ENCODE peak calls at places on chromosomes 6 and 20, in ten cellular contexts. C, S, Q, T, L, N, P, Z, U and W are unnamed samples. For H3K27me3 and H3K9me3, the result is how much of the 10 kb centered on the place peaks cover.

GRCh38 chr6:37155394-37156312 is 14.3 kb upstream of the PIM1 start:
- ATAC-seq in Q (peak), Z (no peak), T (peak), L (peak), S (peak), U (peak), P (peak), N (peak), C (no peak), W (no peak)

GRCh38 chr20:10560681-10561080 is 113.1 kb downstream of the JAG1 start:
- ATAC-seq in L (no peak), N (no peak), P (no peak), Z (no peak), S (no peak), U (no peak), Q (no peak), T (no peak), C (no peak), W (no peak)

GRCh38 chr20:54078296-54078695 is 7.9 kb upstream of the BCAS1 start:
- ATAC-seq in S (no peak), Z (no peak), C (no peak), U (no peak), N (no peak), L (no peak), Q (no peak), T (no peak), P (no peak), W (no peak)

GRCh38 chr6:3887150-3887700 is 38.1 kb downstream of the FAM50B start:
- ATAC-seq in N (peak), S (peak), L (peak), C (no peak), Z (no peak), Q (no peak), T (peak), U (no peak), P (peak), W (no peak)

GRCh38 chr6:35024601-35025054 is 116.5 kb downstream of the TCP11 start:
- ATAC-seq in U (no peak), P (peak), N (no peak), T (peak), Q (peak), S (peak), Z (peak), L (peak), C (peak), W (peak)

GRCh38 chr6:159445351-159445750 is 247.7 kb downstream of the SOD2 start:
- ATAC-seq in P (no peak), T (no peak), Z (no peak), Q (no peak), U (no peak), N (no peak), L (no peak), C (no peak), S (no peak), W (no peak)

GRCh38 chr6:111646942-111647341 is 41.3 kb upstream of the TRAF3IP2 start:
- ATAC-seq in C (no peak), U (no peak), Z (peak), L (no peak), S (no peak), Q (peak), T (peak), P (no peak), N (no peak), W (peak)

GRCh38 chr6:32113386-32114352 is 4.5 kb upstream of the TNXB start:
- ATAC-seq in U (no peak), T (peak), P (peak), N (peak), Q (peak), C (peak), L (no peak), Z (peak), S (peak), W (peak)

GRCh38 chr6:43185391-43185790 is 3.4 kb downstream of the CUL9 start:
- ATAC-seq in P (no peak), T (no peak), N (no peak), C (no peak), U (peak), S (no peak), L (no peak), Q (no peak), Z (no peak), W (no peak)

GRCh38 chr6:139981810-139982550 is 607.5 kb upstream of the CITED2 start:
- ATAC-seq in P (peak), L (peak), S (peak), N (no peak), Q (peak), U (peak), T (peak), Z (peak), C (no peak), W (no peak)

GRCh38 chr6:140344149-140344913 is 969.9 kb upstream of the CITED2 start:
- ATAC-seq in P (no peak), C (no peak), Q (no peak), Z (no peak), L (no peak), S (no peak), U (no peak), T (peak), N (no peak), W (no peak)

GRCh38 chr20:44083220-44083933 is 103.6 kb downstream of the JPH2 start:
- ATAC-seq in Q (no peak), C (no peak), P (no peak), N (no peak), S (no peak), U (no peak), L (no peak), Z (no peak), T (no peak), W (no peak)

GRCh38 chr20:1912056-1912455 is 16.8 kb downstream of the SIRPA start:
- ATAC-seq in N (no peak), S (no peak), L (no peak), U (no peak), Q (no peak), Z (no peak), P (no peak), T (no peak), C (no peak), W (no peak)

GRCh38 chr6:124054034-124054433 is 250.4 kb downstream of the NKAIN2 start:
- ATAC-seq in Z (no peak), Q (no peak), S (no peak), P (no peak), U (no peak), C (no peak), T (no peak), N (no peak), L (peak), W (no peak)

GRCh38 chr6:119314894-119315272 is 34.7 kb downstream of the MAN1A1 start:
- ATAC-seq in L (no peak), P (no peak), N (no peak), Z (no peak), U (peak), T (peak), C (no peak), S (no peak), Q (no peak), W (no peak)

GRCh38 chr6:110979565-110980096 is 2.2 kb upstream of the RPF2 start:
- ATAC-seq in Z (no peak), Q (no peak), T (no peak), U (no peak), S (no peak), N (no peak), C (no peak), P (no peak), L (no peak), W (no peak)

GRCh38 chr6:169189686-169190085 is 64.0 kb downstream of the THBS2 start:
- ATAC-seq in U (no peak), L (no peak), C (no peak), Z (peak), Q (no peak), P (peak), N (no peak), T (no peak), S (no peak), W (peak)

GRCh38 chr6:81383472-81383871 is 369.0 kb downstream of the TENT5A start:
- ATAC-seq in U (no peak), L (no peak), S (no peak), N (no peak), C (no peak), Z (no peak), T (no peak), P (no peak), Q (no peak), W (no peak)

GRCh38 chr6:88985901-88986300 is 22.5 kb upstream of the RNGTT start:
- ATAC-seq in Q (no peak), S (peak), C (no peak), T (no peak), Z (no peak), U (no peak), N (peak), L (peak), P (no peak), W (no peak)

GRCh38 chr20:12111431-12112088 is 193.9 kb downstream of the BTBD3 start:
- ATAC-seq in Q (no peak), C (no peak), Z (no peak), L (no peak), U (no peak), T (no peak), S (no peak), N (no peak), P (no peak), W (no peak)

GRCh38 chr20:9409981-9410380 is 104.4 kb upstream of the LAMP5 start:
- ATAC-seq in Z (no peak), T (peak), N (no peak), Q (no peak), S (no peak), U (no peak), P (no peak), L (no peak), C (no peak), W (no peak)

GRCh38 chr6:36914227-36914794 is 28.6 kb downstream of the C6orf89 start:
- ATAC-seq in P (peak), Z (no peak), L (peak), C (peak), Q (peak), U (no peak), T (peak), N (peak), S (peak), W (no peak)

GRCh38 chr6:11685411-11686093 is 93.1 kb downstream of the ADTRP start:
- ATAC-seq in U (no peak), P (peak), N (no peak), S (no peak), Z (no peak), C (peak), T (peak), Q (no peak), L (no peak), W (no peak)

GRCh38 chr6:100202417-100203194 is 208.6 kb upstream of the MCHR2 start:
- ATAC-seq in S (no peak), U (no peak), Z (peak), Q (peak), N (no peak), P (no peak), T (peak), L (no peak), C (peak), W (peak)

GRCh38 chr6:25112207-25112874 is 166.8 kb upstream of the CARMIL1 start:
- ATAC-seq in N (no peak), Z (no peak), T (no peak), C (no peak), P (peak), U (no peak), L (no peak), S (no peak), Q (no peak), W (no peak)

GRCh38 chr6:121651420-121651819 is 216.0 kb downstream of the GJA1 start:
- ATAC-seq in T (peak), U (peak), C (no peak), Z (peak), L (no peak), S (no peak), P (peak), Q (no peak), N (no peak), W (peak)

GRCh38 chr20:34514897-34515483 is 1.2 kb upstream of the DYNLRB1 start:
- ATAC-seq in L (peak), T (no peak), Z (no peak), P (no peak), N (no peak), Q (peak), S (peak), C (no peak), U (no peak), W (no peak)

GRCh38 chr6:63307581-63308246 is 12.1 kb downstream of the LGSN start:
- ATAC-seq in N (peak), L (peak), P (no peak), Q (no peak), Z (peak), C (no peak), U (no peak), S (peak), T (peak), W (no peak)

GRCh38 chr6:53623497-53623896 is 42.1 kb downstream of the KLHL31 start:
- ATAC-seq in P (peak), Z (no peak), L (no peak), T (peak), S (no peak), N (no peak), C (peak), U (no peak), Q (no peak), W (no peak)

GRCh38 chr20:49901588-49901987 is 13.7 kb downstream of the SPATA2 start:
- ATAC-seq in P (no peak), Q (no peak), N (peak), L (peak), T (no peak), C (no peak), U (no peak), S (peak), Z (no peak), W (no peak)

GRCh38 chr20:11982289-11982957 is 64.7 kb downstream of the BTBD3 start:
- ATAC-seq in U (no peak), N (peak), L (no peak), P (no peak), Z (no peak), C (no peak), T (no peak), Q (peak), S (peak), W (no peak)

GRCh38 chr6:8108031-8108660 is 5.8 kb upstream of the EEF1E1 start:
- ATAC-seq in T (peak), L (peak), N (peak), S (no peak), Z (no peak), Q (no peak), C (no peak), P (no peak), U (no peak), W (no peak)

GRCh38 chr20:38340693-38341092 is 5.6 kb upstream of the LBP start:
- ATAC-seq in Q (no peak), P (no peak), N (no peak), Z (no peak), L (no peak), S (no peak), U (no peak), T (no peak), C (no peak), W (no peak)

GRCh38 chr6:29696147-29697129 is 15.5 kb upstream of the ZFP57 start:
- ATAC-seq in U (no peak), S (peak), T (peak), Q (no peak), P (no peak), N (peak), Z (no peak), L (peak), C (no peak), W (no peak)

GRCh38 chr6:33672808-33673207 is 38.7 kb downstream of the UQCC2 start:
- ATAC-seq in Q (peak), U (no peak), T (peak), N (peak), S (peak), Z (peak), L (peak), C (peak), P (peak), W (peak)

GRCh38 chr6:31842056-31842455 is 14.5 kb downstream of the HSPA1B start:
- ATAC-seq in N (peak), T (no peak), Q (no peak), S (no peak), C (no peak), U (no peak), P (no peak), L (peak), Z (no peak), W (no peak)

GRCh38 chr6:3751019-3751729 is at the start of gene PXDC1:
- ATAC-seq in T (peak), U (peak), P (peak), Q (peak), N (peak), S (peak), C (no peak), L (peak), Z (no peak), W (peak)

DNA sequence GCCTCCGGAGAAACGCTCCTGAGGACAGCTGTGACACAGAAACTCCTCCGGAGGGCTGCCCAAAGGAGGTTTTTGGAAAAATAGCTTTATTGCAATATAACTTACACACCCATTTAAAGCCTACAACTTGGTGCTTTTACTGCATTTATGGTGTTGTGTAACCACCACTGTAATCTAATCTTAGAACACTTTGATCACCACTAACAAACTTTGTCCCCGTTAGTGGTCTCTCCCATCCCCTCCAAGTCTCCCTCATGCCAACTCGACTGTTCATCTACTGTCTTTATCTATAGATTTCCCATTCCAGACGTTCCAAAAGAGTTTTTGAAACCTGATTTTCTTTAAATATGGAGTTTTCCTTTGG is 62.8 kb downstream of the SYNJ2 start:
- ATAC-seq in S (no peak), L (no peak), Q (no peak), N (no peak), T (no peak), C (no peak), P (no peak), Z (no peak), U (no peak), W (no peak)
- H3K27me3 ChIP-seq in S (under half), L (under half), Q (under half), N (under half), T (under half), C (under half), P (under half), Z (under half), U (under half), W (under half)

GRCh38 chr20:45091366-45091765 is 9.6 kb downstream of the KCNS1 start:
- ATAC-seq in N (no peak), C (no peak), T (no peak), Q (no peak), U (no peak), P (no peak), L (no peak), S (no peak), Z (no peak), W (no peak)
- H3K9me3 ChIP-seq in N (under half), C (under half), T (under half), Q (under half), U (under half), P (under half), L (under half), S (under half), Z (under half), W (under half)

DNA sequence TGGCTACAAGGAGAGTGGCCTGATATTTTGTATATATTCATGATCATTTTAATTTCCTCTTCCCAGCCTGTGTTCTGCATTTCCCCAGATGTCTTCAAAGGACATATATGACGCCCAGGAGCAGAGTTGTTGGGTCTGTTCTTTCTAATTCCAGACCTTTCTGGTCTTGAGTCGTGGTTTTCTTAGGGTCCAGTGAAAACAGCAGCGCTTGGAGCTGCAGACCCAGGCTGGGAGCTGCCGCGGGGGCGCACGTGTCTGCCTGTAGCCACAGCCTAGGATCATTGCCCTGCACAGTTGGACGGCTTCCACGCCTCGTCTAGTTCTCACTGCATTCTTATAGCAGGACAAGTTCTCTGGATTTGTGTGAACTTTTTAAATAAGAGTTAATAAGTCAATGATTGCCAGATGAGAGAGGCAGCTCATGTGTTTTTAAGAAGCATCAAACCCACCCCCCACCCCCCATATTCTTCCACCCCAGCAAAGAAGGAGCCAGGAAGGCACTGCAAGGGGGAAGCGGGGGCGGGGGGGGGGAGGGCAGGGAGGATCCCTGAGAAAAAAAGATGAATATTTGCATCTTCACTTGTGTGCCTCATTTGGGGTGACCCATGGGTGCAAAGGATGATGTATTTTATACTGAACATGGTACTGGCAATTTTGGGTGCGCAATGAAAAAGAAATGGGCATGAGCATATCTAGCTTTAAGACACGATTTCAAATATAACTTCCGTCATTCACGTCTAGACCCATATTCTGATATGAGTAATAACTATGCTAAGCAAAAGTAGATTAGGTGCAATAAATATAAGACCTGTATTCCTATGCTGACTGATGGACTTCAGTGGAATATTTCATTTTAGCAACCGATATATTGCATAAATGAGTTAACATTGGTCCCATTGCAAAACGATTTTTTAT is 160.0 kb downstream of the TBXT start:
- ATAC-seq in L (no peak), U (no peak), S (peak), N (no peak), Z (no peak), Q (no peak), P (peak), T (no peak), C (no peak), W (no peak)
- H3K27me3 ChIP-seq in L (under half), U (half or more), S (under half), N (under half), Z (under half), Q (under half), P (half or more), T (under half), C (under half), W (half or more)

DNA sequence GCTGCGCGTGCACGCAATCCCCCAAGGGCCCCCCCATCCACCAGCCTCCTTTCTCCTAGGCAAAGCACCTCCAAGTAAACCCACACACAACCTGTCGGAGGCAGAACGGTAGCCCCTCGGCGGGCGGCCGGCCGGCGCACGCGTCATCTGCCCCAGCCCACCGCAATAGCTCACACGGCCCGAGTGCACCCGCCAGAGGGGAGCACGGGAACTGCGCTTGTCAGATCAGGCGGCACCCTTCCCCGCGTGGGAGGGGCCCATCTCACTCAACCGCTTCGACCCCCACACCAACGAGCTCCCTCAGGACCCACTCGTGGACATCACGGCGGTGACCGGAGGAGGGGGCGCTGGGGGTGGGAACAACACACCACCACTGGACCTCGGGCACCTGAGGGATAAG is 767.9 kb upstream of the DEFB115 start:
- ATAC-seq in U (no peak), P (no peak), S (no peak), Z (no peak), L (no peak), Q (no peak), T (no peak), C (no peak), N (no peak), W (no peak)
- H3K9me3 ChIP-seq in U (under half), P (under half), S (under half), Z (under half), L (under half), Q (under half), T (half or more), C (under half), N (half or more), W (under half)

GRCh38 chr20:6750438-6750837 is 17.0 kb upstream of the BMP2 start:
- ATAC-seq in N (no peak), S (no peak), P (no peak), T (no peak), C (no peak), U (no peak), L (no peak), Q (no peak), Z (no peak), W (no peak)
- H3K27me3 ChIP-seq in N (under half), S (under half), P (under half), T (under half), C (under half), U (under half), L (under half), Q (under half), Z (under half), W (under half)

GRCh38 chr20:58483051-58483450 is 32.1 kb downstream of the APCDD1L start:
- ATAC-seq in N (no peak), L (no peak), Z (no peak), C (no peak), P (no peak), U (no peak), Q (no peak), T (no peak), S (peak), W (no peak)

GRCh38 chr20:58482416-58482815 is 32.8 kb downstream of the APCDD1L start:
- ATAC-seq in U (no peak), P (no peak), S (no peak), Z (no peak), N (no peak), C (no peak), T (no peak), L (no peak), Q (no peak), W (no peak)

GRCh38 chr20:58486207-58486606 is 29.0 kb downstream of the APCDD1L start:
- ATAC-seq in Q (no peak), C (no peak), S (no peak), N (no peak), P (no peak), T (no peak), U (no peak), Z (no peak), L (no peak), W (no peak)

GRCh38 chr20:58483470-58483869 is 31.7 kb downstream of the APCDD1L start:
- ATAC-seq in Z (no peak), U (no peak), N (no peak), C (no peak), Q (no peak), T (no peak), L (no peak), S (peak), P (no peak), W (no peak)

GRCh38 chr20:58485326-58485725 is 29.9 kb downstream of the APCDD1L start:
- ATAC-seq in N (no peak), C (no peak), S (no peak), Q (no peak), U (no peak), T (peak), Z (no peak), L (no peak), P (no peak), W (no peak)
- H3K9me3 ChIP-seq in N (under half), C (under half), S (under half), Q (under half), U (under half), T (under half), Z (under half), L (under half), P (under half), W (under half)